ENCODE peak calls at places on chromosomes 1 and 21, in six cellular contexts. F, U, R, A, B and O are unnamed samples.

GRCh38 chr1:25651036-25651640 is 34.5 kb downstream of the MAN1C1 start:
- DNase-seq in A (no peak), R (no peak), B (no peak), F (no peak), U (no peak), O (no peak)

GRCh38 chr1:96425382-96426129 is 296.0 kb upstream of the PTBP2 start:
- DNase-seq in U (no peak), B (no peak), A (no peak), R (no peak), F (no peak), O (no peak)

GRCh38 chr21:30577766-30578165 is 12.4 kb downstream of the KRTAP22-2 start:
- DNase-seq in U (no peak), R (no peak), A (no peak), F (no peak), B (no peak), O (no peak)

GRCh38 chr1:27423701-27424100 is 31.3 kb downstream of the GPR3 start:
- DNase-seq in B (no peak), A (no peak), R (no peak), F (no peak), U (no peak), O (no peak)

GRCh38 chr1:235056937-235057336 is 71.7 kb downstream of the TOMM20 start:
- DNase-seq in U (peak; percentile 36), A (no peak), R (peak; percentile 68), F (peak; percentile 42), B (peak; percentile 22), O (no peak)

GRCh38 chr21:33540711-33541104 is 1.2 kb downstream of the GART start:
- DNase-seq in R (peak; percentile 31), A (no peak), F (no peak), U (no peak), B (no peak), O (no peak)

GRCh38 chr1:41670558-41670957 is 186.1 kb upstream of the EDN2 start:
- DNase-seq in B (peak; percentile 39), R (no peak), U (no peak), A (no peak), F (peak; percentile 85), O (no peak)

GRCh38 chr1:204128464-204128963 is 23.3 kb downstream of the ETNK2 start:
- DNase-seq in A (no peak), F (peak; percentile 30), U (no peak), R (no peak), B (no peak), O (no peak)

GRCh38 chr1:193431265-193431977 is 245.0 kb upstream of the B3GALT2 start:
- DNase-seq in A (no peak), U (peak; percentile 4), F (no peak), B (no peak), R (no peak), O (no peak)

GRCh38 chr1:20578721-20579380 is 10.0 kb upstream of the CDA start:
- DNase-seq in B (no peak), A (no peak), F (peak; percentile 51), R (no peak), U (no peak), O (no peak)

GRCh38 chr1:211831558-211832323 is 1.2 kb upstream of the LPGAT1 start:
- DNase-seq in U (no peak), A (no peak), R (no peak), F (no peak), B (no peak), O (no peak)

DNA sequence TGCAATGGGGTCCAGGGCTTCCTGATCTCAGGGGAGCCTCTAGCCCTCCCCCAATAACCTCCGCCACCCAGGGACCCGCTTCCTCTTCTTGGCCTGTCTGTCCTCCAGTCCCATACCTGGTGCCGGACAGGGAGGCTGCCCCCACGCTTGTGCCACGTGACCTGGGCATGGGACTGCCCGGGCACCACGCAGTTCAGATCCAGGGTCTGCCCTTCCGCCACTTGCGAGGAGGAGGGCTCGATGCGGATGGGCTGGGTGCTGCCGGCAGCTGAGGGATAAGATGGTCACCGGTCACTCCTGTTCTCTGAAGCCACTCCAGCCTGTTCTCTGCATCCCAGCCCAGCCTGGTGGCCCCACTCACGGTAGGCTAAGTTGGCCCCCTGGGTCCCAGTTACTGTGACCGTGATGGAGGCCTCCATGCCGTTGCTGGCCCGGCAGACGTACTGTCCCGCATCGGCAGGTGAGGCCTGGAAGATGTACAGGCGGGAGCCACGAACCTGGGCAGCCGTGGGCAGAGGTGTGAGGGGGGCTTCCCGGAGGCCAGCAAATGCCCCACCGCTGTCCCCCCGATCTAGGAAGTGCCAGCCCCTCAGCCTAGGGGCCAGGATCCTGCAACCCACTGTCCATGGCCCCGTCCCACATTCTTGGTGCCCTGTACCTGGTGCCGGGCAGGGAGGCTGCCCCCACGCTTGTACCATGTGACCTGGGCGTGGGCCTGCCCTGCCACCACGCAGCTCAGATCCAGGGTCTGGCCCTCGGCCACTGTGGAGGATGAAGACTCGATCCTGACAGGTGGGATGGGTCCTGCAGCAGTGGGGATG is 39.6 kb downstream of the LDLRAD2 start:
- DNase-seq in B (no peak), R (no peak), F (no peak), U (no peak), A (no peak), O (no peak)
- H3K4me3 ChIP-seq in B (no peak overlapping the region), R (no peak overlapping the region), F (no peak overlapping the region), U (no peak overlapping the region), A (no peak overlapping the region), O (no peak overlapping the region)

DNA sequence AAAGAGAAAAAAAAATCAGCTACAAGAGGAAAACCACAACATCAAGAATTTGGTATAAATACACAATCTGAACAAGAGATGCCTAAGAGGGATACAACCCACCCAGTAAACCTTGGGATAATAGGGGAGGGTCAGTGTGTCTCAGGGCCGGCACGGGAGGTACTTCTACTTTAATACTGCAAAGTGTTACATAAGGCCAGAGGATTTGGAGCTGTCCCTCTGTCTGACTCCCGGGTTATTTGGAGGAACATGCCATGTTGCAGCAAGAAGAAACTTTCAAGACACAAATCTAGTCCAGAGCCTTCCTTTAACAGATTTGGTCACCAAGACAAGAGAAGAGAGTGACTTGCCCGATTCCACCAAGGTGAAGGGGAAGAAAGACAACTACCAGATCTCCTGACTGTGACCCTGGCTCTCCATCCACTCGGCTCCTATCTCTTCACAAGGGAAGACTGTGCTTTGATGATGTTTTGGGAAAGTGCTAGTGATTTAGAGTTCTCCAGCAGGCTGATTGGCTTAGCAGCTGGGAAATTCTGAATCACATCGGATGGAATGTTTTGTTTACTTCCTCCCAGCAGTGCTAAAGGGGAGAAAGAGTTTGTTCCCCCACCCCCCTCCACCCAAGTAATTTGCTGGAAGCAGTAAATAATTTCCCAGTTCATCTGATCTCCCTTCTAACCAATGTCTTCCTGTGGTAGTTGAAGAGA is 29.3 kb downstream of the SGIP1 start:
- DNase-seq in A (no peak), U (no peak), R (no peak), B (no peak), F (peak; percentile 87), O (no peak)
- H3K27ac ChIP-seq in A (no peak overlapping the region), U (peak overlapping the region; percentile 71), R (no peak overlapping the region), B (peak overlapping the region; percentile 76), F (peak overlapping the region; percentile 96), O (peak overlapping the region; percentile 77)

DNA sequence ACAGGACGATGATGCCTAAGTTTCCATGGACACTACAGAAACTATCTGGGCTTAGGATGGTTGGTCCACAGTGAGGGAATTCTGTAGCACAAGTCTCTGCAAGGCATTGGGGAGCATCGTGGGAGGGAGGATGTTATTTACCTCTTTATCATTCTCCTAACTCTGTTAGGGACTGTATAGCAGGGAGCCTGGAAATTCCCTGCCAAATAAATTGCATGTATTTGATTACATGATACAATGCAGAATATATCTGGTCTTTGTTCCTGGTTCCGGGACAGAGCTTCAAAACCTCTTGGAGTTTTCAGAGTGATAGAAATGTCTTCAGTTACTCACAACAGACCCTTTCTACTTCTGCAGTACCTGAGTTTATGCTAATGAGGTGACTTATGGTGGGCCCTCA is 385.9 kb downstream of the PCP4 start:
- DNase-seq in A (no peak), U (no peak), R (no peak), B (no peak), F (no peak), O (no peak)
- H3K4me3 ChIP-seq in A (no peak overlapping the region), U (no peak overlapping the region), R (no peak overlapping the region), B (no peak overlapping the region), F (no peak overlapping the region), O (no peak overlapping the region)

DNA sequence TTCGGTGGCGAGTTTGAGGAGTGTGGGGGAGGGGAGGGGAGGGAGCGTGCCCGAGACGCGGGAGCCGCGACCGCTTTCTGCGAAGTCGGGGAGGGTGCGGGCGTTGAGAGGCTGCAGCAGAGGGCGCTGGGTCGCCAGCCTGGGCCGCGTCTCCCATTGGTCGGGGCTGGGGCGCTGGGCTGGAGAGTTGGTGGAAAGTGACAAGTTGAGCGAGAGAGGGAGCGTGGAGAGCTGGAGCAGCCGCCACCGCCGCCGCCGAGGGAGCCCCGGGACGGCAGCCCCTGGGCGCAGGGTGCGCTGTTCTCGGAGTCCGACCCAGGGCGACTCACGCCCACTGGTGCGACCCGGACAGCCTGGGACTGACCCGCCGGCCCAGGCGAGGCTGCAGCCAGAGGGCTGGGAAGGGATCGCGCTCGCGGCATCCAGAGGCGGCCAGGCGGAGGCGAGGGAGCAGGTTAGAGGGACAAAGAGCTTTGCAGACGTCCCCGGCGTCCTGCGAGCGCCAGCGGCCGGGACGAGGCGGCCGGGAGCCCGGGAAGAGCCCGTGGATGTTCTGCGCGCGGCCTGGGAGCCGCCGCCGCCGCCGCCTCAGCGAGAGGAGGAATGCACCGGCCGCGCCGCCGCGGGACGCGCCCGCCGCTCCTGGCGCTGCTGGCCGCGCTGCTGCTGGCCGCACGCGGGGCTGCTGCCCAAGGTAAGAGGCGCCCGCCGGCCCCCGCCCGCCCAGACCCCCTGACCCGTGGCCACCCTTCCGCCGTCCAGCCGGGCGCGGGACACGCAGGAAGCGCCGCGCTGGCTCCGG is at the start of gene ROR1:
- DNase-seq in U (peak; percentile 81), R (peak; percentile 9), F (peak; percentile 94), B (peak; percentile 94), A (peak; percentile 84), O (peak; percentile 96)
- H3K27ac ChIP-seq in U (peak within 1 kb of the TSS; percentile 95), R (no peak within 1 kb of the TSS), F (peak within 1 kb of the TSS; percentile 14), B (peak within 1 kb of the TSS; percentile 57), A (no peak within 1 kb of the TSS), O (peak within 1 kb of the TSS; percentile 65)

GRCh38 chr1:7232936-7233540 is 447.8 kb downstream of the CAMTA1 start:
- DNase-seq in B (no peak), R (no peak), F (no peak), A (no peak), U (no peak), O (no peak)
- H3K4me3 ChIP-seq in B (no peak overlapping the region), R (no peak overlapping the region), F (no peak overlapping the region), A (no peak overlapping the region), U (no peak overlapping the region), O (no peak overlapping the region)

GRCh38 chr1:209589863-209590262 is 6.3 kb downstream of the CAMK1G start:
- DNase-seq in A (no peak), F (no peak), B (no peak), R (no peak), U (no peak), O (no peak)

GRCh38 chr1:209589440-209589839 is 5.9 kb downstream of the CAMK1G start:
- DNase-seq in F (peak; percentile 36), U (no peak), A (no peak), R (no peak), B (no peak), O (no peak)

GRCh38 chr1:209587778-209588177 is 4.3 kb downstream of the CAMK1G start:
- DNase-seq in B (no peak), F (peak; percentile 55), U (no peak), A (no peak), R (no peak), O (no peak)

GRCh38 chr1:209593747-209594146 is 10.2 kb downstream of the CAMK1G start:
- DNase-seq in U (no peak), A (no peak), F (no peak), B (no peak), R (no peak), O (no peak)

GRCh38 chr1:209590405-209590804 is 6.9 kb downstream of the CAMK1G start:
- DNase-seq in R (peak; percentile 24), A (no peak), B (no peak), F (peak; percentile 56), U (no peak), O (no peak)
- H3K27ac ChIP-seq in R (no peak overlapping the region), A (no peak overlapping the region), B (no peak overlapping the region), F (no peak overlapping the region), U (no peak overlapping the region), O (no peak overlapping the region)